ENCODE peak calls at places on chromosomes 1 and 21, in seven cellular contexts. Y, D, A, F, N, H and V are unnamed samples.

GRCh38 chr1:194071200-194071599 is 884.8 kb upstream of the B3GALT2 start:
- DNase-seq in Y (no peak), D (no peak), A (no peak), F (no peak), N (no peak), H (no peak), V (no peak)

GRCh38 chr21:36035381-36035791 is 24.9 kb downstream of the SETD4 start:
- DNase-seq in Y (no peak), D (no peak), A (no peak), F (no peak), N (peak; percentile 32), H (no peak), V (no peak)

GRCh38 chr1:215526147-215526845 is 40.8 kb upstream of the KCTD3 start:
- DNase-seq in Y (peak; percentile 69), D (no peak), A (peak; percentile 58), F (no peak), N (no peak), H (no peak), V (peak; percentile 45)

GRCh38 chr1:5428391-5428790 is 563.8 kb downstream of the NPHP4 start:
- DNase-seq in Y (no peak), D (no peak), A (no peak), F (no peak), N (no peak), H (no peak), V (no peak)

GRCh38 chr1:176032040-176032645 is 174.9 kb downstream of the COP1 start:
- DNase-seq in Y (no peak), D (no peak), A (no peak), F (no peak), N (no peak), H (no peak), V (no peak)

GRCh38 chr1:227926216-227926791 is 21.4 kb downstream of the WNT9A start:
- DNase-seq in Y (no peak), D (no peak), A (no peak), F (no peak), N (no peak), H (no peak), V (no peak)

GRCh38 chr1:7975212-7975865 is 13.8 kb downstream of the PARK7 start:
- DNase-seq in Y (peak; percentile 84), D (peak; percentile 8), A (peak; percentile 73), F (peak; percentile 61), N (peak; percentile 82), H (no peak), V (peak; percentile 76)

GRCh38 chr1:55724551-55725325 is 509.6 kb upstream of the USP24 start:
- DNase-seq in Y (peak; percentile 93), D (no peak), A (peak; percentile 84), F (no peak), N (no peak), H (no peak), V (no peak)

GRCh38 chr1:12204140-12204539 is 25.7 kb upstream of the VPS13D start:
- DNase-seq in Y (no peak), D (no peak), A (no peak), F (no peak), N (no peak), H (no peak), V (no peak)

GRCh38 chr1:225809842-225810578 is at the start of gene EPHX1:
- DNase-seq in Y (peak; percentile 85), D (peak; percentile 59), A (peak; percentile 80), F (peak; percentile 94), N (peak; percentile 94), H (peak; percentile 44), V (peak; percentile 76)